ENCODE peak calls at places on chromosomes 3 and 15, in ten cellular contexts. One of them, this sample, is unnamed.

GRCh38 chr3:49900491-49901153 is 3.1 kb downstream of the MST1R start:
- DNase-seq in thoracic aorta: peak
- DNase-seq in GM10248: no peak
- DNase-seq in glutamatergic neuron: no peak
- DNase-seq in WTC11: no peak
- DNase-seq in heart left ventricle: no peak
- DNase-seq in foreskin fibroblast: peak
- DNase-seq in mucosa of descending colon: peak
- DNase-seq in OCI-LY7: peak
- DNase-seq in fibroblast of lung: peak
- DNase-seq in this sample: no peak

GRCh38 chr3:98574157-98574556 is 19.3 kb downstream of the CPOX start:
- DNase-seq in mucosa of descending colon: no peak
- DNase-seq in OCI-LY7: no peak
- DNase-seq in GM10248: no peak
- DNase-seq in fibroblast of lung: no peak
- DNase-seq in thoracic aorta: no peak
- DNase-seq in foreskin fibroblast: no peak
- DNase-seq in heart left ventricle: no peak
- DNase-seq in WTC11: no peak
- DNase-seq in glutamatergic neuron: no peak
- DNase-seq in this sample: no peak

GRCh38 chr3:157429703-157430102 is 6.9 kb upstream of the PTX3 start:
- DNase-seq in foreskin fibroblast: no peak
- DNase-seq in OCI-LY7: no peak
- DNase-seq in fibroblast of lung: no peak
- DNase-seq in WTC11: no peak
- DNase-seq in GM10248: no peak
- DNase-seq in heart left ventricle: no peak
- DNase-seq in mucosa of descending colon: no peak
- DNase-seq in glutamatergic neuron: no peak
- DNase-seq in thoracic aorta: no peak
- DNase-seq in this sample: no peak

GRCh38 chr3:111762535-111762934 is 96.5 kb upstream of the PHLDB2 start:
- DNase-seq in WTC11: no peak
- DNase-seq in thoracic aorta: no peak
- DNase-seq in foreskin fibroblast: no peak
- DNase-seq in fibroblast of lung: peak
- DNase-seq in heart left ventricle: no peak
- DNase-seq in OCI-LY7: no peak
- DNase-seq in mucosa of descending colon: no peak
- DNase-seq in GM10248: no peak
- DNase-seq in glutamatergic neuron: no peak
- DNase-seq in this sample: no peak

GRCh38 chr3:153783106-153783505 is 338.1 kb upstream of the ARHGEF26 start:
- DNase-seq in GM10248: no peak
- DNase-seq in OCI-LY7: no peak
- DNase-seq in heart left ventricle: no peak
- DNase-seq in glutamatergic neuron: peak
- DNase-seq in foreskin fibroblast: no peak
- DNase-seq in mucosa of descending colon: no peak
- DNase-seq in fibroblast of lung: no peak
- DNase-seq in thoracic aorta: no peak
- DNase-seq in WTC11: no peak
- DNase-seq in this sample: no peak

GRCh38 chr3:99473321-99473751 is 165.1 kb upstream of the COL8A1 start:
- DNase-seq in heart left ventricle: no peak
- DNase-seq in foreskin fibroblast: peak
- DNase-seq in WTC11: no peak
- DNase-seq in OCI-LY7: no peak
- DNase-seq in mucosa of descending colon: no peak
- DNase-seq in fibroblast of lung: peak
- DNase-seq in GM10248: no peak
- DNase-seq in thoracic aorta: no peak
- DNase-seq in glutamatergic neuron: no peak
- DNase-seq in this sample: no peak

GRCh38 chr3:11000528-11000927 is 8.0 kb downstream of the SLC6A1 start:
- DNase-seq in mucosa of descending colon: no peak
- DNase-seq in GM10248: no peak
- DNase-seq in OCI-LY7: no peak
- DNase-seq in foreskin fibroblast: no peak
- DNase-seq in heart left ventricle: no peak
- DNase-seq in WTC11: no peak
- DNase-seq in thoracic aorta: no peak
- DNase-seq in glutamatergic neuron: no peak
- DNase-seq in fibroblast of lung: no peak
- DNase-seq in this sample: no peak

GRCh38 chr15:92819312-92820232 is 80.6 kb upstream of the CHD2 start:
- DNase-seq in GM10248: no peak
- DNase-seq in glutamatergic neuron: no peak
- DNase-seq in foreskin fibroblast: no peak
- DNase-seq in fibroblast of lung: peak
- DNase-seq in OCI-LY7: no peak
- DNase-seq in mucosa of descending colon: no peak
- DNase-seq in heart left ventricle: no peak
- DNase-seq in thoracic aorta: no peak
- DNase-seq in WTC11: no peak
- DNase-seq in this sample: no peak

GRCh38 chr3:187626581-187626980 is 43.6 kb downstream of the SST start:
- DNase-seq in GM10248: no peak
- DNase-seq in foreskin fibroblast: no peak
- DNase-seq in fibroblast of lung: no peak
- DNase-seq in mucosa of descending colon: no peak
- DNase-seq in glutamatergic neuron: no peak
- DNase-seq in OCI-LY7: no peak
- DNase-seq in thoracic aorta: no peak
- DNase-seq in heart left ventricle: no peak
- DNase-seq in WTC11: no peak
- DNase-seq in this sample: no peak

GRCh38 chr15:48478581-48478980 is 147.4 kb downstream of the DUT start:
- DNase-seq in heart left ventricle: no peak
- DNase-seq in glutamatergic neuron: no peak
- DNase-seq in foreskin fibroblast: no peak
- DNase-seq in OCI-LY7: no peak
- DNase-seq in thoracic aorta: no peak
- DNase-seq in WTC11: no peak
- DNase-seq in GM10248: no peak
- DNase-seq in fibroblast of lung: peak
- DNase-seq in mucosa of descending colon: no peak
- DNase-seq in this sample: no peak

GRCh38 chr3:1693145-1693544 is 405.5 kb upstream of the CNTN4 start:
- DNase-seq in WTC11: no peak
- DNase-seq in foreskin fibroblast: no peak
- DNase-seq in fibroblast of lung: no peak
- DNase-seq in heart left ventricle: no peak
- DNase-seq in OCI-LY7: no peak
- DNase-seq in glutamatergic neuron: no peak
- DNase-seq in mucosa of descending colon: no peak
- DNase-seq in GM10248: no peak
- DNase-seq in thoracic aorta: no peak
- DNase-seq in this sample: no peak
- TF ChIP-seq CTCF in WTC11: no peak
- TF ChIP-seq CTCF in foreskin fibroblast: no peak
- TF ChIP-seq CTCF in fibroblast of lung: no peak
- TF ChIP-seq CTCF in heart left ventricle: no peak
- TF ChIP-seq CTCF in OCI-LY7: no peak
- TF ChIP-seq CTCF in glutamatergic neuron: no peak
- TF ChIP-seq CTCF in mucosa of descending colon: no peak
- TF ChIP-seq CTCF in GM10248: no peak
- TF ChIP-seq CTCF in thoracic aorta: no peak
- TF ChIP-seq CTCF in this sample: no peak

GRCh38 chr3:13827256-13827655 is 52.6 kb downstream of the WNT7A start:
- DNase-seq in glutamatergic neuron: no peak
- DNase-seq in WTC11: no peak
- DNase-seq in foreskin fibroblast: no peak
- DNase-seq in GM10248: no peak
- DNase-seq in fibroblast of lung: no peak
- DNase-seq in thoracic aorta: no peak
- DNase-seq in OCI-LY7: no peak
- DNase-seq in heart left ventricle: no peak
- DNase-seq in mucosa of descending colon: no peak
- DNase-seq in this sample: no peak

GRCh38 chr3:13827699-13828098 is 52.2 kb downstream of the WNT7A start:
- DNase-seq in foreskin fibroblast: no peak
- DNase-seq in GM10248: no peak
- DNase-seq in glutamatergic neuron: no peak
- DNase-seq in OCI-LY7: no peak
- DNase-seq in thoracic aorta: no peak
- DNase-seq in WTC11: no peak
- DNase-seq in mucosa of descending colon: no peak
- DNase-seq in heart left ventricle: no peak
- DNase-seq in fibroblast of lung: no peak
- DNase-seq in this sample: no peak

GRCh38 chr3:13825821-13826220 is 54.0 kb downstream of the WNT7A start:
- DNase-seq in GM10248: no peak
- DNase-seq in heart left ventricle: no peak
- DNase-seq in fibroblast of lung: no peak
- DNase-seq in mucosa of descending colon: no peak
- DNase-seq in foreskin fibroblast: no peak
- DNase-seq in OCI-LY7: no peak
- DNase-seq in thoracic aorta: no peak
- DNase-seq in glutamatergic neuron: no peak
- DNase-seq in WTC11: no peak
- DNase-seq in this sample: no peak

GRCh38 chr3:13825317-13825590 is 54.6 kb downstream of the WNT7A start:
- DNase-seq in OCI-LY7: no peak
- DNase-seq in fibroblast of lung: no peak
- DNase-seq in heart left ventricle: no peak
- DNase-seq in foreskin fibroblast: no peak
- DNase-seq in GM10248: no peak
- DNase-seq in thoracic aorta: no peak
- DNase-seq in mucosa of descending colon: no peak
- DNase-seq in WTC11: no peak
- DNase-seq in glutamatergic neuron: no peak
- DNase-seq in this sample: no peak

GRCh38 chr3:13826672-13827071 is 53.2 kb downstream of the WNT7A start:
- DNase-seq in thoracic aorta: no peak
- DNase-seq in glutamatergic neuron: no peak
- DNase-seq in foreskin fibroblast: no peak
- DNase-seq in heart left ventricle: no peak
- DNase-seq in GM10248: no peak
- DNase-seq in fibroblast of lung: no peak
- DNase-seq in OCI-LY7: no peak
- DNase-seq in WTC11: no peak
- DNase-seq in mucosa of descending colon: no peak
- DNase-seq in this sample: no peak
- TF ChIP-seq CTCF in thoracic aorta: no peak
- TF ChIP-seq CTCF in glutamatergic neuron: no peak
- TF ChIP-seq CTCF in foreskin fibroblast: no peak
- TF ChIP-seq CTCF in heart left ventricle: no peak
- TF ChIP-seq CTCF in GM10248: no peak
- TF ChIP-seq CTCF in fibroblast of lung: no peak
- TF ChIP-seq CTCF in OCI-LY7: no peak
- TF ChIP-seq CTCF in WTC11: no peak
- TF ChIP-seq CTCF in mucosa of descending colon: no peak
- TF ChIP-seq CTCF in this sample: no peak

DNA sequence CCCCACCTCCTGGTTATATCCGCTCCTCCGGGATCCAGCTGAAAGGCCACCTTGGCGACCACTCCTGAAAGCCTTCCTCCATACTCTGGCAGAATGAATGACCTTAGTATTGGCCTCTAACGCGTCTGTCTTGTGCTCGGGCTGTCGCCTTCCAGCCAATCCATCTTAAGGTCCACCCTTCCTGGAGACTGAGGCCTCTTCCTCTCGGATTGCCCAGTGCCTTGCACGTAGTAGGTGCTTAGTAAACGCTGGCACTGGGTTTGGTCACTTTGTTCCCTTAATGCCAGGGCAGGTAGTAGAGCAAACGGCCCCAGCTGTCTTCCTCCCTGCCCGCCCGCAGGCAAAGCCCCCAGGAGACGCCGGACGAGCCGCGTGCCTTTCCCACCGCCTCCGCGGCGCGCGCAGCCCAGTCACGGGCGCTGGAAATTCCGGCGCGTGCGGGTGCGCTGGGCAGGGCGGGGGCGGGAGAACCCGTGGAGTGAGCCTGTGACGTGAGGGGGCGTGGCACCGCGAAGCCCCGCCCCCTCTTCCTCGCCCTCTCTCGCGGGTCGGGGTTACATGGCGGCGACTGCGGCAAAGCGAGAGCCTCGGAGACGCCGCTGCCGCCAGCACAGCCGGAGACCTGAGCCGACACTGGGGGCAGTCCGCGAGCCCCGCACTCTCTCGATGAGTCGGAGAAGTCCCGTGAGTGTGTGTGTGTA is at the start of gene MAPK6:
- DNase-seq in glutamatergic neuron: peak
- DNase-seq in fibroblast of lung: peak
- DNase-seq in heart left ventricle: peak
- DNase-seq in GM10248: peak
- DNase-seq in foreskin fibroblast: peak
- DNase-seq in mucosa of descending colon: peak
- DNase-seq in OCI-LY7: peak
- DNase-seq in thoracic aorta: peak
- DNase-seq in WTC11: peak
- DNase-seq in this sample: peak
- TF ChIP-seq CTCF in glutamatergic neuron: no peak
- TF ChIP-seq CTCF in fibroblast of lung: no peak
- TF ChIP-seq CTCF in heart left ventricle: no peak
- TF ChIP-seq CTCF in GM10248: no peak
- TF ChIP-seq CTCF in foreskin fibroblast: no peak
- TF ChIP-seq CTCF in mucosa of descending colon: no peak
- TF ChIP-seq CTCF in OCI-LY7: no peak
- TF ChIP-seq CTCF in thoracic aorta: no peak
- TF ChIP-seq CTCF in WTC11: no peak
- TF ChIP-seq CTCF in this sample: no peak

GRCh38 chr3:170585937-170586310 is at the start of gene SLC7A14:
- DNase-seq in WTC11: peak
- DNase-seq in foreskin fibroblast: no peak
- DNase-seq in OCI-LY7: no peak
- DNase-seq in thoracic aorta: no peak
- DNase-seq in glutamatergic neuron: peak
- DNase-seq in fibroblast of lung: no peak
- DNase-seq in mucosa of descending colon: no peak
- DNase-seq in GM10248: no peak
- DNase-seq in heart left ventricle: no peak
- DNase-seq in this sample: no peak

GRCh38 chr3:170589113-170589512 is 3.2 kb upstream of the SLC7A14 start:
- DNase-seq in thoracic aorta: no peak
- DNase-seq in glutamatergic neuron: no peak
- DNase-seq in mucosa of descending colon: no peak
- DNase-seq in heart left ventricle: no peak
- DNase-seq in GM10248: no peak
- DNase-seq in fibroblast of lung: peak
- DNase-seq in WTC11: no peak
- DNase-seq in foreskin fibroblast: no peak
- DNase-seq in OCI-LY7: no peak
- DNase-seq in this sample: no peak

GRCh38 chr3:170579646-170580045 is 6.2 kb downstream of the SLC7A14 start:
- DNase-seq in thoracic aorta: no peak
- DNase-seq in OCI-LY7: no peak
- DNase-seq in glutamatergic neuron: no peak
- DNase-seq in fibroblast of lung: no peak
- DNase-seq in foreskin fibroblast: no peak
- DNase-seq in mucosa of descending colon: no peak
- DNase-seq in GM10248: no peak
- DNase-seq in WTC11: no peak
- DNase-seq in heart left ventricle: no peak
- DNase-seq in this sample: no peak

GRCh38 chr3:170585008-170585936 is 603 bp downstream of the SLC7A14 start:
- DNase-seq in foreskin fibroblast: no peak
- DNase-seq in OCI-LY7: no peak
- DNase-seq in WTC11: peak
- DNase-seq in GM10248: peak
- DNase-seq in mucosa of descending colon: peak
- DNase-seq in fibroblast of lung: no peak
- DNase-seq in heart left ventricle: peak
- DNase-seq in glutamatergic neuron: peak
- DNase-seq in thoracic aorta: no peak
- DNase-seq in this sample: no peak

GRCh38 chr3:170584585-170585007 is 1.3 kb downstream of the SLC7A14 start:
- DNase-seq in mucosa of descending colon: peak
- DNase-seq in WTC11: peak
- DNase-seq in thoracic aorta: no peak
- DNase-seq in GM10248: peak
- DNase-seq in foreskin fibroblast: peak
- DNase-seq in heart left ventricle: peak
- DNase-seq in glutamatergic neuron: peak
- DNase-seq in fibroblast of lung: peak
- DNase-seq in OCI-LY7: peak
- DNase-seq in this sample: peak
- TF ChIP-seq CTCF in mucosa of descending colon: no peak
- TF ChIP-seq CTCF in WTC11: no peak
- TF ChIP-seq CTCF in thoracic aorta: no peak
- TF ChIP-seq CTCF in GM10248: no peak
- TF ChIP-seq CTCF in foreskin fibroblast: no peak
- TF ChIP-seq CTCF in heart left ventricle: no peak
- TF ChIP-seq CTCF in glutamatergic neuron: no peak
- TF ChIP-seq CTCF in fibroblast of lung: no peak
- TF ChIP-seq CTCF in OCI-LY7: no peak
- TF ChIP-seq CTCF in this sample: no peak

This sample was measured in omental fat pad.